ENCODE peak calls at places on chromosome 10, in four cellular contexts. P, Z, N and Y are unnamed samples. For H3K27me3, the result is how much of the 10 kb centered on the place peaks cover.

GRCh38 chr10:93415693-93416092 is 66.4 kb downstream of the MYOF start:
- DNase-seq in P (no peak), Z (no peak), N (no peak), Y (no peak)

GRCh38 chr10:69324583-69324982 is 46.3 kb downstream of the HK1 start:
- DNase-seq in P (no peak), Z (no peak), N (no peak), Y (no peak)

GRCh38 chr10:62582804-62583208 is 208.6 kb downstream of the ZNF365 start:
- DNase-seq in P (peak), Z (no peak), N (no peak), Y (no peak)

GRCh38 chr10:93461124-93461806 is 20.9 kb downstream of the MYOF start:
- DNase-seq in P (peak), Z (no peak), N (no peak), Y (no peak)

GRCh38 chr10:17737021-17737965 is 14.7 kb upstream of the TMEM236 start:
- DNase-seq in P (peak), Z (no peak), N (peak), Y (no peak)

GRCh38 chr10:51422311-51423120 is 276.9 kb downstream of the CSTF2T start:
- DNase-seq in P (peak), Z (peak), N (peak), Y (peak)

GRCh38 chr10:3760083-3760482 is 24.9 kb downstream of the KLF6 start:
- DNase-seq in P (no peak), Z (no peak), N (no peak), Y (no peak)

GRCh38 chr10:98074315-98074911 is 44.0 kb upstream of the CRTAC1 start:
- DNase-seq in P (peak), Z (no peak), N (peak), Y (no peak)

GRCh38 chr10:46233101-46233500 is 53.7 kb upstream of the ANTXRL start:
- DNase-seq in P (no peak), Z (no peak), N (no peak), Y (peak)

GRCh38 chr10:119667562-119668328 is 16.6 kb downstream of the BAG3 start:
- DNase-seq in P (peak), Z (peak), N (peak), Y (no peak)

GRCh38 chr10:73414230-73414981 is 548 bp upstream of the ANXA7 start:
- DNase-seq in P (no peak), Z (no peak), N (no peak), Y (no peak)

GRCh38 chr10:61765176-61766087 is 102.7 kb downstream of the CABCOCO1 start:
- DNase-seq in P (no peak), Z (no peak), N (no peak), Y (no peak)

GRCh38 chr10:24669285-24669861 is 54.3 kb downstream of the ARHGAP21 start:
- DNase-seq in P (no peak), Z (no peak), N (no peak), Y (no peak)

GRCh38 chr10:133143200-133143533 is 16.9 kb upstream of the KNDC1 start:
- DNase-seq in P (no peak), Z (no peak), N (peak), Y (peak)

GRCh38 chr10:33638401-33638800 is 303.9 kb upstream of the NRP1 start:
- DNase-seq in P (no peak), Z (no peak), N (no peak), Y (no peak)

GRCh38 chr10:23100331-23101030 is 5.1 kb downstream of the MSRB2 start:
- DNase-seq in P (no peak), Z (no peak), N (no peak), Y (no peak)

GRCh38 chr10:130631139-130631864 is 495.1 kb downstream of the GLRX3 start:
- DNase-seq in P (no peak), Z (no peak), N (no peak), Y (no peak)

GRCh38 chr10:62853710-62854109 is 37.5 kb upstream of the EGR2 start:
- DNase-seq in P (no peak), Z (no peak), N (no peak), Y (no peak)

GRCh38 chr10:126309193-126309592 is 79.1 kb downstream of the ADAM12 start:
- DNase-seq in P (peak), Z (no peak), N (no peak), Y (no peak)

GRCh38 chr10:17984056-17984455 is 32.3 kb downstream of the SLC39A12 start:
- DNase-seq in P (peak), Z (no peak), N (no peak), Y (no peak)

GRCh38 chr10:71331736-71332135 is 12.7 kb downstream of the SLC29A3 start:
- DNase-seq in P (no peak), Z (no peak), N (no peak), Y (no peak)

DNA sequence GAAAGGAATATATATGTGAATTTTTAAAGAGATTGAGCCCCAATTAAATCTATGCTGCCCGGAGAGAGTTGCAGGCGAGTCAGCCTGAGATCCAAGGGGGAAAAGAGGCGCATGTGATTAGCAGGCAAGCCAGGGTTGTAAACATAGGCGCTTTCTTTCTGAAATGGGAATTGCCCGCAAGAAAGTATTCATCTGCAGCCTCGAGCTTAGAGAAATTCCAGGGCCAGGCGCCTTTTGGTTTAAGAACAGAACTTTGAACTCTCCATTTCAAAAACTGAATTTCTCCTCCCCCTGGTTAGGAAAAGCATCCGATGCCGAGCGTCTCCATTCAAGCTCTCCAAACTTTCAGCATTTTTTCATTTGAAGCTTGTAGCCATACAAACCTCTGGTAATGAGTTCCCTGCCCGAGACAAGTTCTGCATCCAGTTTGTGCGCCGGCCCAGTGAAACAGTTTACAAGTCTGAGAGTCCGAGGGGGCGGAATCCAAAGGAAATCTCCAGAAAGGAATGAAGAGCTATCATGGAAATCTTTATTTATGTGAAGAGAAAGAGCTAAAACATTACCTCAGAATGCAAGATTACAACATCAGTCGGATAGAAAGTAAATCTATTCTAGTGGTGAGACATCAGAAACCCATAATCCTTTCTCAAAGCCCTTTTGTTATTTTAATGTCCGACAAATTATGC is 69.9 kb downstream of the FAM204A start:
- DNase-seq in P (peak), Z (no peak), N (no peak), Y (no peak)
- H3K27me3 ChIP-seq in P (under half), Z (under half), N (under half), Y (under half)

GRCh38 chr10:28730031-28730778 is 52.9 kb downstream of the BAMBI start:
- DNase-seq in P (peak), Z (no peak), N (no peak), Y (no peak)

GRCh38 chr10:28732091-28732490 is 54.8 kb downstream of the BAMBI start:
- DNase-seq in P (no peak), Z (no peak), N (no peak), Y (no peak)

GRCh38 chr10:28733647-28734046 is 56.3 kb downstream of the BAMBI start:
- DNase-seq in P (no peak), Z (no peak), N (peak), Y (no peak)

GRCh38 chr10:28733245-28733644 is 55.9 kb downstream of the BAMBI start:
- DNase-seq in P (no peak), Z (no peak), N (no peak), Y (no peak)

GRCh38 chr10:28728396-28728795 is 51.1 kb downstream of the BAMBI start:
- DNase-seq in P (no peak), Z (no peak), N (no peak), Y (no peak)
- H4K5ac ChIP-seq in P (no peak), Z (no peak), N (no peak), Y (no peak)

GRCh38 chr10:101694674-101695403 is at the start of gene FBXW4:
- DNase-seq in P (peak), Z (no peak), N (peak), Y (peak)

GRCh38 chr10:101693701-101694055 is 1.3 kb downstream of the FBXW4 start:
- DNase-seq in P (peak), Z (no peak), N (peak), Y (no peak)

GRCh38 chr10:101696632-101697031 is 1.7 kb upstream of the FBXW4 start:
- DNase-seq in P (no peak), Z (no peak), N (no peak), Y (no peak)

GRCh38 chr10:101695404-101695732 is 398 bp upstream of the FBXW4 start:
- DNase-seq in P (no peak), Z (no peak), N (no peak), Y (no peak)

DNA sequence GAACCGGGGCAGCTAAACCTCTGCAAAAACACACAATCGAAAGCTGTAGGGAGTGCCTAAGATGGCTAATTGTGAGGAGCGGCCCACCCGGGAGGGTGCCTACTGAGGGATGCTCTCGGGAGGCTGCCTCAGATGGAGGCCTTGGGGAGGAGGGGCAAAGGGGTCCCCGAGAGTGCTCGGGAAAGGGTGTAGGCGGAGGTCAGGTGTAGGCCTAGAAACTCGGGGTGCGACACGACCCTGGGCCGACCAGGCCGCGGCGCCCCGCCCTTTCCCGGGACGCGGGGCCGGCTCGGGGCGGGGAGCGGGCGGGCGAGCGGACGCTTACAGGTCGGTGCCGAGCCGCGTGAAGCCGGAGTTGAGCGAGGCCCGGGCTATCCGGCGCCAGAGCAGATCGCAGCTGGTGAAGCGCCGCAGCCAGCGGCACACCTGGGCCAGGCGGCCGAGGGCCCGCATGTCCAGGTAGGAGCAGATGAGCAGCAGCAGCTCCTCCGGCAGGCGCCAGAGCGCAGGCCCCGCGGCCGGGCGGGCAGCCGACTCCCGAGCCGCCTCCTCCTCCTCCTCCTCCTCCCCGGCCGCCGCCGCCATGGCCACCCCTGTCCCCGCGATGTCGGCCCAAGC is 805 bp downstream of the FBXW4 start:
- DNase-seq in P (peak), Z (no peak), N (peak), Y (peak)
- H2BK5ac ChIP-seq in P (peak), Z (peak), N (peak), Y (no peak)

GRCh38 chr10:118243907-118244306 is 98.2 kb downstream of the FAM204A start:
- DNase-seq in P (no peak), Z (no peak), N (no peak), Y (no peak)
- H3K27me3 ChIP-seq in P (under half), Z (under half), N (under half), Y (under half)

GRCh38 chr10:105857284-105858264 is 1216.5 kb downstream of the SORCS3 start:
- DNase-seq in P (no peak), Z (no peak), N (no peak), Y (no peak)
- H4K5ac ChIP-seq in P (no peak), Z (no peak), N (no peak), Y (no peak)

DNA sequence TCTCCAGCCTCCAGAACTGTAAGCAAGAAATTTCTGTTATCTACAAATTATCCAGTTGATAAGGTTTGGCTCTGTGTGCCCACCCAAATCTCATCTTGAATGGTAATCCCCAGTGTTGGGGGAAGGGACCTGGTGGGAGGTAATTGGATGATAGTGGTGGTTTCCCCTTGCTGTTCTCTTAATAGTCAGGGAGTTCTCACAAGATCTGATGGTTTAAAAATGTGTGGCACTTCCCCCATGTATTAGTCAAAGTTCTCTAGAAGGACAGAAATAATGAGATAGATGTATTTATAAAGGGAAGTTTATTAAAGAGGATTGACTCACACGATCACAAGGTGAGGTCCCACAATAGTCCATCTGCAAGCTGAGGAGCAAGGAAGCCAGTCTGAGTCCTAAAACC is 56.2 kb upstream of the APBB1IP start:
- DNase-seq in P (no peak), Z (no peak), N (peak), Y (no peak)
- H2BK5ac ChIP-seq in P (no peak), Z (no peak), N (no peak), Y (no peak)

GRCh38 chr10:113226404-113226803 is 276.4 kb downstream of the TCF7L2 start:
- DNase-seq in P (no peak), Z (no peak), N (no peak), Y (no peak)
- H3K27me3 ChIP-seq in P (under half), Z (under half), N (under half), Y (under half)

DNA sequence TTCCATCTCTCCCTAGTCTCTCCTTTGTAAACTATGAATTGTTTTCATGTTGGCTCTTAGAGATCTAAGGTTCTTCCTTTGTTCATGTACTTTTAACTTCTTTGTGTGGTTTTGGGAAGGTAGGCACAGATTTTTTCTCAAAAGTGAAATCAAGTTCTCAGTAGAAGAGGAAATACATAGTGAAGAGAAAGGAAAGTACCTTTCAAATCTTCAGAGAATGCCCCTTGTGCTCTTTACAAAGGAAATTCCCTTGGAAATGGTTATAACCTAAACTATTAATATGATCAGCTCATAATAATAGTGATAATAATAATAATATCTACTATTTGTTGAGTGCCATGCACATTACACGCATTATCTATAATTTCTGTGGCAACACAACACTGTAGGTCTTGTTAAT is 318.5 kb downstream of the PRPF18 start:
- DNase-seq in P (no peak), Z (no peak), N (no peak), Y (no peak)
- H4K5ac ChIP-seq in P (no peak), Z (no peak), N (no peak), Y (no peak)

GRCh38 chr10:103822795-103823194 is 32.6 kb downstream of the SH3PXD2A start:
- DNase-seq in P (no peak), Z (no peak), N (no peak), Y (no peak)
- H2BK5ac ChIP-seq in P (no peak), Z (no peak), N (no peak), Y (no peak)

GRCh38 chr10:117551322-117552155 is 9.0 kb downstream of the EMX2 start:
- DNase-seq in P (no peak), Z (no peak), N (peak), Y (no peak)
- H3K27me3 ChIP-seq in P (half or more), Z (half or more), N (half or more), Y (half or more)